ENCODE peak calls at places on chromosome 15, in six cellular contexts. T is A549, S is HFF-Myc, L is Right ventricle myocardium superior, Z is K562, K is H54. R is an unnamed sample.

GRCh38 chr15:47787875-47788274 is 70.6 kb downstream of the SEMA6D start:
- DNase-seq in T (no peak), S (no peak), L (no peak), Z (no peak), K (no peak), R (no peak)

GRCh38 chr15:52301265-52301847 is 5.8 kb upstream of the MYO5C start:
- DNase-seq in T (no peak), S (no peak), L (no peak), Z (no peak), K (no peak), R (no peak)

GRCh38 chr15:61186905-61187865 is 41.9 kb downstream of the RORA start:
- DNase-seq in T (no peak), S (no peak), L (peak), Z (no peak), K (no peak), R (no peak)

GRCh38 chr15:90266485-90266884 is 1.0 kb downstream of the NGRN start:
- DNase-seq in T (no peak), S (no peak), L (no peak), Z (no peak), K (no peak), R (no peak)

GRCh38 chr15:66041276-66041675 is 172.0 kb downstream of the RAB11A start:
- DNase-seq in T (no peak), S (no peak), L (no peak), Z (no peak), K (no peak), R (no peak)

GRCh38 chr15:63089260-63090043 is 32.2 kb upstream of the LACTB start:
- DNase-seq in T (peak), S (peak), L (peak), Z (no peak), K (peak), R (no peak)

GRCh38 chr15:25579127-25579526 is 140.3 kb upstream of the UBE3A start:
- DNase-seq in T (no peak), S (no peak), L (no peak), Z (no peak), K (no peak), R (no peak)

GRCh38 chr15:44468713-44469385 is 41.4 kb downstream of the CTDSPL2 start:
- DNase-seq in T (peak), S (peak), L (no peak), Z (no peak), K (peak), R (no peak)

GRCh38 chr15:91345761-91346160 is 245.7 kb downstream of the SV2B start:
- DNase-seq in T (no peak), S (no peak), L (no peak), Z (no peak), K (no peak), R (no peak)

GRCh38 chr15:27538325-27538724 is 560.8 kb downstream of the OCA2 start:
- DNase-seq in T (no peak), S (no peak), L (no peak), Z (no peak), K (no peak), R (no peak)

GRCh38 chr15:23648920-23649515 is 1.4 kb upstream of the MAGEL2 start:
- DNase-seq in T (peak), S (no peak), L (peak), Z (peak), K (peak), R (peak)

GRCh38 chr15:89566141-89566540 is 9.1 kb upstream of the TICRR start:
- DNase-seq in T (no peak), S (no peak), L (no peak), Z (no peak), K (no peak), R (no peak)

GRCh38 chr15:79682285-79682684 is 214.5 kb downstream of the MTHFS start:
- DNase-seq in T (peak), S (no peak), L (peak), Z (no peak), K (no peak), R (no peak)

GRCh38 chr15:40847225-40847961 is 3.5 kb downstream of the SPINT1 start:
- DNase-seq in T (peak), S (no peak), L (peak), Z (peak), K (peak), R (peak)

GRCh38 chr15:71784719-71785118 is 25.6 kb upstream of the NR2E3 start:
- DNase-seq in T (no peak), S (no peak), L (no peak), Z (peak), K (no peak), R (no peak)

GRCh38 chr15:98548172-98548971 is 100.0 kb upstream of the IGF1R start:
- DNase-seq in T (peak), S (peak), L (peak), Z (no peak), K (peak), R (peak)

GRCh38 chr15:87645723-87646122 is 610.8 kb downstream of the NTRK3 start:
- DNase-seq in T (no peak), S (no peak), L (no peak), Z (peak), K (no peak), R (no peak)